ENCODE peak calls at places on chromosome 21, in nine cellular contexts. One of them, this sample, is unnamed.

GRCh38 chr21:45011426-45011825 is 63.0 kb upstream of the ADARB1 start:
- DNase-seq in brain microvascular endothelial cell: no peak
- DNase-seq in HepG2: no peak
- DNase-seq in lower lobe of right lung: peak; percentile 23
- DNase-seq in cardiac muscle cell: no peak
- DNase-seq in neural progenitor cell: no peak
- DNase-seq in CD8-positive, alpha-beta T cell: no peak
- DNase-seq in fibroblast of the aortic adventitia: no peak
- DNase-seq in AG04450: no peak
- DNase-seq in this sample: no peak

GRCh38 chr21:26840206-26840605 is 5.0 kb downstream of the ADAMTS1 start:
- DNase-seq in HepG2: no peak
- DNase-seq in brain microvascular endothelial cell: no peak
- DNase-seq in fibroblast of the aortic adventitia: peak; percentile 16
- DNase-seq in cardiac muscle cell: peak; percentile 14
- DNase-seq in lower lobe of right lung: no peak
- DNase-seq in AG04450: no peak
- DNase-seq in neural progenitor cell: no peak
- DNase-seq in CD8-positive, alpha-beta T cell: no peak
- DNase-seq in this sample: no peak

GRCh38 chr21:19566975-19567374 is 1163.4 kb upstream of the TMPRSS15 start:
- DNase-seq in neural progenitor cell: no peak
- DNase-seq in cardiac muscle cell: no peak
- DNase-seq in HepG2: no peak
- DNase-seq in AG04450: no peak
- DNase-seq in brain microvascular endothelial cell: no peak
- DNase-seq in lower lobe of right lung: no peak
- DNase-seq in fibroblast of the aortic adventitia: no peak
- DNase-seq in CD8-positive, alpha-beta T cell: no peak
- DNase-seq in this sample: no peak

GRCh38 chr21:15444118-15444960 is 285.4 kb upstream of the USP25 start:
- DNase-seq in HepG2: peak; percentile 98
- DNase-seq in CD8-positive, alpha-beta T cell: no peak
- DNase-seq in neural progenitor cell: no peak
- DNase-seq in AG04450: no peak
- DNase-seq in fibroblast of the aortic adventitia: no peak
- DNase-seq in cardiac muscle cell: peak; percentile 9
- DNase-seq in brain microvascular endothelial cell: no peak
- DNase-seq in lower lobe of right lung: no peak
- DNase-seq in this sample: no peak

GRCh38 chr21:44969066-44969649 is 29.3 kb downstream of the SLX9 start:
- DNase-seq in HepG2: no peak
- DNase-seq in fibroblast of the aortic adventitia: no peak
- DNase-seq in brain microvascular endothelial cell: no peak
- DNase-seq in neural progenitor cell: no peak
- DNase-seq in AG04450: no peak
- DNase-seq in lower lobe of right lung: no peak
- DNase-seq in cardiac muscle cell: no peak
- DNase-seq in CD8-positive, alpha-beta T cell: no peak
- DNase-seq in this sample: no peak

GRCh38 chr21:18810136-18810535 is 406.6 kb upstream of the TMPRSS15 start:
- DNase-seq in cardiac muscle cell: no peak
- DNase-seq in fibroblast of the aortic adventitia: no peak
- DNase-seq in AG04450: no peak
- DNase-seq in lower lobe of right lung: no peak
- DNase-seq in CD8-positive, alpha-beta T cell: no peak
- DNase-seq in HepG2: no peak
- DNase-seq in brain microvascular endothelial cell: no peak
- DNase-seq in neural progenitor cell: no peak
- DNase-seq in this sample: no peak

GRCh38 chr21:25963186-25963585 is 207.4 kb downstream of the APP start:
- DNase-seq in fibroblast of the aortic adventitia: peak; percentile 54
- DNase-seq in lower lobe of right lung: no peak
- DNase-seq in AG04450: no peak
- DNase-seq in cardiac muscle cell: peak; percentile 56
- DNase-seq in neural progenitor cell: no peak
- DNase-seq in HepG2: no peak
- DNase-seq in brain microvascular endothelial cell: no peak
- DNase-seq in CD8-positive, alpha-beta T cell: no peak
- DNase-seq in this sample: peak; percentile 76

GRCh38 chr21:17146426-17146825 is 366.4 kb upstream of the CXADR start:
- DNase-seq in HepG2: no peak
- DNase-seq in cardiac muscle cell: no peak
- DNase-seq in lower lobe of right lung: no peak
- DNase-seq in fibroblast of the aortic adventitia: no peak
- DNase-seq in CD8-positive, alpha-beta T cell: no peak
- DNase-seq in brain microvascular endothelial cell: no peak
- DNase-seq in neural progenitor cell: no peak
- DNase-seq in AG04450: no peak
- DNase-seq in this sample: no peak

GRCh38 chr21:45016491-45017375 is 57.6 kb upstream of the ADARB1 start:
- DNase-seq in lower lobe of right lung: no peak
- DNase-seq in CD8-positive, alpha-beta T cell: no peak
- DNase-seq in HepG2: no peak
- DNase-seq in brain microvascular endothelial cell: no peak
- DNase-seq in cardiac muscle cell: no peak
- DNase-seq in neural progenitor cell: no peak
- DNase-seq in AG04450: no peak
- DNase-seq in fibroblast of the aortic adventitia: no peak
- DNase-seq in this sample: no peak

GRCh38 chr21:44353200-44353970 is at the start of gene TRPM2:
- DNase-seq in HepG2: no peak
- DNase-seq in CD8-positive, alpha-beta T cell: peak; percentile 70
- DNase-seq in neural progenitor cell: no peak
- DNase-seq in lower lobe of right lung: peak; percentile 80
- DNase-seq in fibroblast of the aortic adventitia: peak; percentile 16
- DNase-seq in cardiac muscle cell: peak; percentile 56
- DNase-seq in AG04450: no peak
- DNase-seq in brain microvascular endothelial cell: no peak
- DNase-seq in this sample: no peak

GRCh38 chr21:43608225-43608624 is 51.1 kb downstream of the HSF2BP start:
- DNase-seq in AG04450: no peak
- DNase-seq in HepG2: no peak
- DNase-seq in fibroblast of the aortic adventitia: peak; percentile 77
- DNase-seq in CD8-positive, alpha-beta T cell: no peak
- DNase-seq in lower lobe of right lung: no peak
- DNase-seq in cardiac muscle cell: peak; percentile 80
- DNase-seq in brain microvascular endothelial cell: peak; percentile 79
- DNase-seq in neural progenitor cell: no peak
- DNase-seq in this sample: no peak

GRCh38 chr21:26900980-26901379 is 55.8 kb upstream of the ADAMTS1 start:
- DNase-seq in brain microvascular endothelial cell: no peak
- DNase-seq in neural progenitor cell: no peak
- DNase-seq in AG04450: no peak
- DNase-seq in lower lobe of right lung: no peak
- DNase-seq in fibroblast of the aortic adventitia: no peak
- DNase-seq in HepG2: no peak
- DNase-seq in cardiac muscle cell: no peak
- DNase-seq in CD8-positive, alpha-beta T cell: no peak
- DNase-seq in this sample: no peak

GRCh38 chr21:17402885-17403477 is 109.9 kb upstream of the CXADR start:
- DNase-seq in HepG2: no peak
- DNase-seq in cardiac muscle cell: peak; percentile 87
- DNase-seq in AG04450: no peak
- DNase-seq in CD8-positive, alpha-beta T cell: no peak
- DNase-seq in brain microvascular endothelial cell: peak; percentile 11
- DNase-seq in neural progenitor cell: no peak
- DNase-seq in lower lobe of right lung: no peak
- DNase-seq in fibroblast of the aortic adventitia: peak; percentile 61
- DNase-seq in this sample: no peak

GRCh38 chr21:38352536-38353219 is 95.9 kb downstream of the KCNJ15 start:
- DNase-seq in fibroblast of the aortic adventitia: peak; percentile 85
- DNase-seq in HepG2: peak; percentile 3
- DNase-seq in lower lobe of right lung: peak; percentile 61
- DNase-seq in AG04450: peak; percentile 58
- DNase-seq in CD8-positive, alpha-beta T cell: no peak
- DNase-seq in cardiac muscle cell: peak; percentile 80
- DNase-seq in brain microvascular endothelial cell: peak; percentile 68
- DNase-seq in neural progenitor cell: peak; percentile 68
- DNase-seq in this sample: no peak

GRCh38 chr21:37626320-37626719 is 259.7 kb downstream of the DYRK1A start:
- DNase-seq in lower lobe of right lung: no peak
- DNase-seq in fibroblast of the aortic adventitia: no peak
- DNase-seq in neural progenitor cell: no peak
- DNase-seq in brain microvascular endothelial cell: no peak
- DNase-seq in HepG2: no peak
- DNase-seq in AG04450: no peak
- DNase-seq in CD8-positive, alpha-beta T cell: no peak
- DNase-seq in cardiac muscle cell: no peak
- DNase-seq in this sample: no peak

GRCh38 chr21:32576011-32576410 is 9.3 kb downstream of the TCP10L start:
- DNase-seq in neural progenitor cell: no peak
- DNase-seq in brain microvascular endothelial cell: no peak
- DNase-seq in fibroblast of the aortic adventitia: no peak
- DNase-seq in cardiac muscle cell: no peak
- DNase-seq in CD8-positive, alpha-beta T cell: no peak
- DNase-seq in lower lobe of right lung: no peak
- DNase-seq in HepG2: no peak
- DNase-seq in AG04450: no peak
- DNase-seq in this sample: no peak

GRCh38 chr21:32574946-32575925 is 10.1 kb downstream of the TCP10L start:
- DNase-seq in CD8-positive, alpha-beta T cell: no peak
- DNase-seq in cardiac muscle cell: no peak
- DNase-seq in brain microvascular endothelial cell: no peak
- DNase-seq in lower lobe of right lung: no peak
- DNase-seq in AG04450: no peak
- DNase-seq in neural progenitor cell: no peak
- DNase-seq in HepG2: no peak
- DNase-seq in fibroblast of the aortic adventitia: no peak
- DNase-seq in this sample: no peak

GRCh38 chr21:32581732-32582131 is 3.6 kb downstream of the TCP10L start:
- DNase-seq in neural progenitor cell: no peak
- DNase-seq in HepG2: no peak
- DNase-seq in fibroblast of the aortic adventitia: no peak
- DNase-seq in cardiac muscle cell: no peak
- DNase-seq in AG04450: no peak
- DNase-seq in lower lobe of right lung: no peak
- DNase-seq in brain microvascular endothelial cell: no peak
- DNase-seq in CD8-positive, alpha-beta T cell: no peak
- DNase-seq in this sample: no peak

GRCh38 chr21:32580949-32581348 is 4.4 kb downstream of the TCP10L start:
- DNase-seq in neural progenitor cell: no peak
- DNase-seq in HepG2: no peak
- DNase-seq in AG04450: no peak
- DNase-seq in fibroblast of the aortic adventitia: no peak
- DNase-seq in brain microvascular endothelial cell: no peak
- DNase-seq in CD8-positive, alpha-beta T cell: no peak
- DNase-seq in lower lobe of right lung: no peak
- DNase-seq in cardiac muscle cell: no peak
- DNase-seq in this sample: no peak

DNA sequence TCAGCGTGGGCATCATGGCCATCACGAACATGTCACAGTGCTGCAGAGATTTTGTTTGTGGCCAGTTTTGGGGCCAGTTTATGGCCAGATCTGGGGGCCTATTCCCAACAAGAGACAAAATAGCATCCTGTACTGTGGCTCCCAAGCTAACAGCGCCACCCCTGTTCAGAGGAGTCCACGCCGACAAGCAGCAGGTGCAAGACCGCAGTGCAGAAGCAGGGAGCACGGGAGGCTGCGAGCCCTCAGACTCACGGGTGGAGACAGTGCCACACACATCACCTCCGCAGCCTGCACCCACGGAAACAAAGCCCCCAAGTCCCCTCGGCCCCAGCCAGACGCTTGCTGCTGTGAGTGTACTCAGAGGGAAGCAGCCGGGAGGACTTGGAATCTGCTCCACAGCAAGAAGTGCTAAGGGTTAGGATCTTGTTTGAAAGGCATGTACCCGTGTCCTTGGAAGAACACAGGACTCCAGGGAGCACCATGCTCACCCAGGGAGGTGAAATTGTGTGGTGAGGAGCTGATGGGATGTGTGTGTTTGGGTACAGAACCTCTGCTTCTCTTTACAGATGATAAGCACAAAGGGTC is 7.1 kb downstream of the TCP10L start:
- DNase-seq in CD8-positive, alpha-beta T cell: no peak
- DNase-seq in lower lobe of right lung: no peak
- DNase-seq in cardiac muscle cell: peak; percentile 22
- DNase-seq in AG04450: no peak
- DNase-seq in neural progenitor cell: peak; percentile 71
- DNase-seq in brain microvascular endothelial cell: no peak
- DNase-seq in fibroblast of the aortic adventitia: peak; percentile 7
- DNase-seq in HepG2: no peak
- DNase-seq in this sample: no peak
- TF ChIP-seq CTCF in CD8-positive, alpha-beta T cell: no peak
- TF ChIP-seq CTCF in lower lobe of right lung: no peak
- TF ChIP-seq CTCF in cardiac muscle cell: peak; percentile 36
- TF ChIP-seq CTCF in AG04450: peak; percentile 47
- TF ChIP-seq CTCF in neural progenitor cell: peak; percentile 70
- TF ChIP-seq CTCF in brain microvascular endothelial cell: peak; percentile 66
- TF ChIP-seq CTCF in fibroblast of the aortic adventitia: peak; percentile 30
- TF ChIP-seq CTCF in HepG2: peak; percentile 68
- TF ChIP-seq CTCF in this sample: peak; percentile 13

GRCh38 chr21:41766883-41767605 is at the start of gene RIPK4:
- DNase-seq in neural progenitor cell: peak; percentile 84
- DNase-seq in lower lobe of right lung: peak; percentile 82
- DNase-seq in fibroblast of the aortic adventitia: peak; percentile 13
- DNase-seq in brain microvascular endothelial cell: no peak
- DNase-seq in HepG2: peak; percentile 76
- DNase-seq in AG04450: no peak
- DNase-seq in cardiac muscle cell: no peak
- DNase-seq in CD8-positive, alpha-beta T cell: peak; percentile 68
- DNase-seq in this sample: peak; percentile 83
- H3K4me3 ChIP-seq in neural progenitor cell: peak within 1 kb of the TSS; percentile 49
- H3K4me3 ChIP-seq in lower lobe of right lung: peak within 1 kb of the TSS; percentile 63
- H3K4me3 ChIP-seq in fibroblast of the aortic adventitia: peak within 1 kb of the TSS; percentile 48
- H3K4me3 ChIP-seq in brain microvascular endothelial cell: peak within 1 kb of the TSS; percentile 26
- H3K4me3 ChIP-seq in HepG2: peak within 1 kb of the TSS; percentile 80
- H3K4me3 ChIP-seq in AG04450: no peak within 1 kb of the TSS
- H3K4me3 ChIP-seq in cardiac muscle cell: peak within 1 kb of the TSS; percentile 46
- H3K4me3 ChIP-seq in CD8-positive, alpha-beta T cell: peak within 1 kb of the TSS; percentile 47
- H3K4me3 ChIP-seq in this sample: peak within 1 kb of the TSS; percentile 90

DNA sequence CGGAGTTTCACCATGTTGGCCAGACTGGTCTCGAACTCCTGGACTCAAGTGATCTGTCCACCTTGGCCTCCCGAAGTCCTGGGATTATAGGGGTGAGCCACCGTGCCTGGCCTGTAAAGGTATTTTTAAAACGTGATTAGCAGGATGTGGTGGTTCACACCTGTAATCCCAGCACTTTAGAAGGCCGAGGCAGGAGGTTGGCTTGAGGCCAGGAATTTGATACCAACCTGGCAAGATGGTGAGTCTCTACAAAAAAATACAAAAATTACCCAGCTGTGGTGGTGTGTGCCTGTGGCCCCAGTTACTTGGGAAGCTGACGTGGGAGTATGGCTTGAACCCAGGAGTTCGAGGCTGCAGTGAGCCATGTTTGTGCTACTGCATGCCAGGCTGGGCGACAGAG is 43.3 kb upstream of the SOD1 start:
- DNase-seq in cardiac muscle cell: no peak
- DNase-seq in fibroblast of the aortic adventitia: no peak
- DNase-seq in CD8-positive, alpha-beta T cell: no peak
- DNase-seq in lower lobe of right lung: no peak
- DNase-seq in AG04450: no peak
- DNase-seq in neural progenitor cell: no peak
- DNase-seq in brain microvascular endothelial cell: no peak
- DNase-seq in HepG2: no peak
- DNase-seq in this sample: no peak
- TF ChIP-seq CTCF in cardiac muscle cell: no peak
- TF ChIP-seq CTCF in fibroblast of the aortic adventitia: no peak
- TF ChIP-seq CTCF in CD8-positive, alpha-beta T cell: no peak
- TF ChIP-seq CTCF in lower lobe of right lung: no peak
- TF ChIP-seq CTCF in AG04450: no peak
- TF ChIP-seq CTCF in neural progenitor cell: no peak
- TF ChIP-seq CTCF in brain microvascular endothelial cell: no peak
- TF ChIP-seq CTCF in HepG2: no peak
- TF ChIP-seq CTCF in this sample: no peak

GRCh38 chr21:36608251-36608650 is 90.7 kb upstream of the SIM2 start:
- DNase-seq in cardiac muscle cell: no peak
- DNase-seq in HepG2: no peak
- DNase-seq in neural progenitor cell: no peak
- DNase-seq in lower lobe of right lung: no peak
- DNase-seq in brain microvascular endothelial cell: no peak
- DNase-seq in AG04450: no peak
- DNase-seq in fibroblast of the aortic adventitia: no peak
- DNase-seq in CD8-positive, alpha-beta T cell: no peak
- DNase-seq in this sample: no peak
- H3K4me3 ChIP-seq in cardiac muscle cell: no peak overlapping the region
- H3K4me3 ChIP-seq in HepG2: no peak overlapping the region
- H3K4me3 ChIP-seq in neural progenitor cell: no peak overlapping the region
- H3K4me3 ChIP-seq in lower lobe of right lung: no peak overlapping the region
- H3K4me3 ChIP-seq in brain microvascular endothelial cell: no peak overlapping the region
- H3K4me3 ChIP-seq in AG04450: no peak overlapping the region
- H3K4me3 ChIP-seq in fibroblast of the aortic adventitia: no peak overlapping the region
- H3K4me3 ChIP-seq in CD8-positive, alpha-beta T cell: no peak overlapping the region
- H3K4me3 ChIP-seq in this sample: no peak overlapping the region

This sample was measured in epithelial cell of proximal tubule.